ENCODE peak calls at places on chromosomes 6 and 20, in six cellular contexts. T is astrocyte, Q is kidney epithelial cell, B is A549, S is heart right ventricle, E is sigmoid colon. A is an unnamed sample.

GRCh38 chr6:5518936-5519491 is 257.7 kb downstream of the FARS2 start:
- DNase-seq in T (no peak), Q (no peak), B (no peak), S (no peak), E (no peak), A (no peak)

GRCh38 chr20:41059236-41059635 is 30.6 kb downstream of the TOP1 start:
- DNase-seq in T (no peak), Q (no peak), B (no peak), S (no peak), E (no peak), A (no peak)

GRCh38 chr6:22657341-22657985 is 88.1 kb downstream of the HDGFL1 start:
- DNase-seq in T (peak), Q (no peak), B (no peak), S (no peak), E (no peak), A (no peak)

GRCh38 chr6:154754152-154754551 is 20.9 kb downstream of the SCAF8 start:
- DNase-seq in T (peak), Q (no peak), B (no peak), S (no peak), E (no peak), A (no peak)

GRCh38 chr6:12656841-12657435 is 59.6 kb upstream of the PHACTR1 start:
- DNase-seq in T (no peak), Q (no peak), B (no peak), S (no peak), E (no peak), A (peak)

GRCh38 chr6:33621396-33622388 is 570 bp downstream of the ITPR3 start:
- DNase-seq in T (no peak), Q (no peak), B (no peak), S (peak), E (peak), A (no peak)

GRCh38 chr6:113047148-113047547 is 700.0 kb downstream of the RFPL4B start:
- DNase-seq in T (peak), Q (no peak), B (peak), S (no peak), E (no peak), A (peak)

GRCh38 chr20:31602779-31603441 is 2.2 kb upstream of the ID1 start:
- DNase-seq in T (peak), Q (no peak), B (peak), S (no peak), E (no peak), A (no peak)

GRCh38 chr6:16539086-16539931 is 222.0 kb downstream of the ATXN1 start:
- DNase-seq in T (no peak), Q (no peak), B (no peak), S (no peak), E (no peak), A (no peak)

GRCh38 chr20:19967441-19967840 is 49.7 kb upstream of the NAA20 start:
- DNase-seq in T (no peak), Q (no peak), B (no peak), S (no peak), E (no peak), A (no peak)

GRCh38 chr20:34639755-34640222 is 37.1 kb downstream of the PIGU start:
- DNase-seq in T (no peak), Q (no peak), B (no peak), S (no peak), E (no peak), A (no peak)

GRCh38 chr20:20396794-20397193 is 28.9 kb downstream of the INSM1 start:
- DNase-seq in T (no peak), Q (no peak), B (no peak), S (no peak), E (no peak), A (no peak)

GRCh38 chr6:2875840-2876207 is 27.3 kb downstream of the SERPINB9 start:
- DNase-seq in T (no peak), Q (no peak), B (no peak), S (peak), E (no peak), A (no peak)

GRCh38 chr6:151958332-151958731 is 150.8 kb downstream of the ESR1 start:
- DNase-seq in T (peak), Q (peak), B (no peak), S (no peak), E (no peak), A (no peak)

GRCh38 chr6:78132681-78133410 is 480.0 kb downstream of the MEI4 start:
- DNase-seq in T (no peak), Q (no peak), B (no peak), S (no peak), E (no peak), A (no peak)
- H3K4me3 ChIP-seq in T (no peak), Q (no peak), B (no peak), S (no peak), E (no peak), A (no peak)

GRCh38 chr20:43726811-43727338 is at the start of gene GTSF1L:
- DNase-seq in T (peak), Q (no peak), B (no peak), S (no peak), E (no peak), A (no peak)

GRCh38 chr20:43724383-43724782 is 2.4 kb downstream of the GTSF1L start:
- DNase-seq in T (no peak), Q (no peak), B (no peak), S (no peak), E (no peak), A (no peak)

GRCh38 chr20:43725666-43726065 is 1.1 kb downstream of the GTSF1L start:
- DNase-seq in T (no peak), Q (no peak), B (no peak), S (no peak), E (no peak), A (no peak)

GRCh38 chr20:43727980-43728590 is 1.3 kb upstream of the GTSF1L start:
- DNase-seq in T (no peak), Q (no peak), B (peak), S (no peak), E (no peak), A (no peak)

DNA sequence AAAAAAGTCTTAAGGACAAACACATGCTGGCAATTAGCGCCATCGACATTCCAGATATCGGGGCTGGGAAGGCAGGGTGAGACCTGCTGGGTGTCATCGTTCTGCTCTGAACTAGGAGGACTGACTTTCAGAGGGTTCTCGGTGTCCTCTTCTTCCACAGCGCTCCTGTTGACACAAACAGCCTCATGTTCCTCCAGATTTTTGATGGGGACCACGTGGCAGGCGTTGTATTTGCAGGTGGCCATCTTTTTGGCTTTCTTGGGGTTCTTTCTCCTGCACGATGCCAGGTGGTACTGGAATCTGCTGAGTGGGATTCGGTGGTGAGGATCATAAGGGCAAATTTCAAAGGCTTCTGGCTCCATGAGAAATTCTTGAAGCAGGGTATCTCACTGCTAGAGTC is 469 bp downstream of the GTSF1L start:
- DNase-seq in T (no peak), Q (no peak), B (no peak), S (no peak), E (no peak), A (no peak)
- TF ChIP-seq CTCF in T (no peak), Q (no peak), B (no peak), S (no peak), E (no peak), A (no peak)

GRCh38 chr6:157649311-157650260 is 173.5 kb upstream of the SNX9 start:
- DNase-seq in T (no peak), Q (no peak), B (no peak), S (peak), E (peak), A (no peak)

GRCh38 chr6:157645201-157645795 is 177.7 kb upstream of the SNX9 start:
- DNase-seq in T (no peak), Q (no peak), B (no peak), S (no peak), E (peak), A (no peak)

GRCh38 chr6:157648561-157648960 is 174.5 kb upstream of the SNX9 start:
- DNase-seq in T (peak), Q (no peak), B (no peak), S (no peak), E (peak), A (no peak)

GRCh38 chr6:157646012-157646411 is 177.0 kb upstream of the SNX9 start:
- DNase-seq in T (no peak), Q (no peak), B (no peak), S (no peak), E (peak), A (no peak)

DNA sequence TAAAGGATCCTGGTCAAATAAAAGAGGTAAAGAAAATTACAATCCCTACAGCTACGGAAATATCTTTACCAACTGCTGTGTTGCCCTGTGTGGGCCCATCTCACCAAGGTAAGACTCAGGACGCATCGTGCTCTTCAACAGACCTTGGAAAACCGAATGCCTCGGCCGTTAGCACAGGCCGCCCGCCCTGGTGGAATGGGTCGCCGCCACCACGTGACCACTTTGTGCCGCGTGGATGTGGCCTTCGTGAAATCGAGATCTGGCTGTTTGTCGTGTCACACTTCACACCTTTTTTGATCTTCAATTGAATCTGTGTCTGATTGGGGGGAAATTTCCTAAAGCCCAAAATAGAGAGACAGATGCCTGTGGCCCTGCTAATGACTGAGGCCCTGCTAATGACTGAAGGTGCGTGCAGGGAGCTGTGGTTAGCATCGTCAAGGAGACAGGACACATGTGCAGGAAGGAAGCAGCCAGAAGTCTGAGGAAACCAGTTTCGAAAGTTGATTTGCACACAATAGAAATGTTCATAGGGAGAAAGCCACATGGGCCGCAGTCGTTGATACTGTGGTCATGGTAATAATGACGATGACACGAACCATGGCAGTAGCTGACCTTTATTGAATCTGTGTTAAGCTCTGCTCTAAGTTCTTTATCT is 175.7 kb upstream of the SNX9 start:
- DNase-seq in T (no peak), Q (no peak), B (no peak), S (no peak), E (peak), A (no peak)
- H3K4me3 ChIP-seq in T (no peak), Q (no peak), B (no peak), S (no peak), E (no peak), A (no peak)

DNA sequence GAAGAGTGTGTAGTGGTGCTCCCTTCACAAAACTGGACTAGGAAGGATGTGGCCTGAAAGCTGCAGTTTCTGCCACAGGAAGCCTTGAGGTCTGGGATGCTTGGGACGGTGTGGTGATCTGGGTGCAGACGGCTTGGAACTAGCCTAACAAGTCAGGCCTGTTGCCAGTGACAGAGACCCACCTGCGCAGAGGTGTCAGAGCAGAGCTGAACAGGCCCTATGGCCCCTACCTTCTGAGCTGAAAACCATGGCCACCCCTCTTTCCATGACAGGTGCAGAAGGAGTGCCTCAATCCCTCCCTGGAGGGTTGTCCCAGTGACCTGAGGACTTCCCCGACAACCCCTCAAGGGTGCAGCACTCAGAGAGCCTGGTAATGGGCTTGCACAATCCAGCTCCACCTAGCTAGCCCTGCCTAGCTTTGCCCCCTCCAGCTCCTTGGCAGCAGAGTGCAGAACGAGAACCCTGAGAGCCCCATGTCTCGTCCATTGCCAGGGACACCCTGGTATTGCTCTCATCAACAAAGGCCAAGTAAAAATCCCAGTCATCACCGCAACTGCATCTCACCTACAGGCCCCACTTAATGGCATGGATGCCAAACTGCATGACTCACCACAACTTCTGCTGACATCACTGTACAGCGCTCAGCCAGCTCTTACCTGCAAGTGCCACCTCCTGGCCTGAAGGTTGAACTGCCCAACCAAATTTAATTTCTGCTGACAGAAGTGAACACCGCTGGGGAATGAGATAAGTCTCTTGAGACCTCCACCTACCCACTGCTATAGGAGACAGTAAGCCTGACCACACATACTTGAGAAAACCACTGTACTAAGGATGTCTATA is 563.1 kb downstream of the TFAP2A start:
- DNase-seq in T (peak), Q (peak), B (peak), S (no peak), E (no peak), A (no peak)
- TF ChIP-seq CTCF in T (peak), Q (peak), B (no peak), S (no peak), E (no peak), A (peak)

GRCh38 chr6:31560697-31561058 is 11.4 kb upstream of the LTA start:
- DNase-seq in T (no peak), Q (no peak), B (no peak), S (no peak), E (no peak), A (no peak)
- H3K4me3 ChIP-seq in T (no peak), Q (no peak), B (no peak), S (no peak), E (no peak), A (no peak)

GRCh38 chr6:149929422-149929821 is 6.5 kb upstream of the RAET1G start:
- DNase-seq in T (no peak), Q (no peak), B (no peak), S (no peak), E (no peak), A (no peak)
- TF ChIP-seq CTCF in T (peak), Q (peak), B (no peak), S (peak), E (no peak), A (peak)